ENCODE peak calls at places on chromosomes 4 and X, in five cellular contexts. J, P, S, N and F are unnamed samples.

GRCh38 chr4:21949073-21949457 is 493 bp upstream of the KCNIP4 start:
- DNase-seq in J (no peak), P (peak; percentile 26), S (peak; percentile 22), N (no peak), F (no peak)

GRCh38 chr4:6595897-6596537 is 21.0 kb downstream of the MAN2B2 start:
- DNase-seq in J (no peak), P (no peak), S (no peak), N (peak; percentile 55), F (no peak)

GRCh38 chr4:7902101-7902553 is 37.5 kb downstream of the AFAP1 start:
- DNase-seq in J (no peak), P (no peak), S (no peak), N (no peak), F (no peak)

GRCh38 chrX:119489212-119490074 is 21.2 kb downstream of the SLC25A5 start:
- DNase-seq in J (peak; percentile 20), P (no peak), S (no peak), N (no peak), F (peak; percentile 42)

GRCh38 chr4:138996090-138996489 is 19.5 kb upstream of the NOCT start:
- DNase-seq in J (no peak), P (no peak), S (no peak), N (no peak), F (no peak)

GRCh38 chr4:2257361-2258001 is 4.4 kb downstream of the MXD4 start:
- DNase-seq in J (peak; percentile 56), P (peak; percentile 7), S (peak; percentile 23), N (no peak), F (peak; percentile 12)

GRCh38 chr4:184461711-184462110 is 12.6 kb downstream of the IRF2 start:
- DNase-seq in J (no peak), P (no peak), S (no peak), N (no peak), F (no peak)

GRCh38 chrX:4547218-4547836 is 833.9 kb upstream of the PRKX start:
- DNase-seq in J (no peak), P (peak; percentile 65), S (no peak), N (peak; percentile 16), F (no peak)

GRCh38 chr4:169659736-169660670 is 39.6 kb downstream of the CLCN3 start:
- DNase-seq in J (peak; percentile 80), P (peak; percentile 89), S (peak; percentile 60), N (peak; percentile 99), F (peak; percentile 86)

GRCh38 chr4:68864438-68865177 is 48.8 kb downstream of the UGT2B10 start:
- DNase-seq in J (no peak), P (peak; percentile 78), S (no peak), N (no peak), F (no peak)

GRCh38 chr4:71383984-71384383 is 45.2 kb downstream of the SLC4A4 start:
- DNase-seq in J (no peak), P (no peak), S (no peak), N (no peak), F (no peak)

GRCh38 chr4:102868153-102868781 is 525 bp upstream of the CISD2 start:
- DNase-seq in J (peak; percentile 62), P (peak; percentile 22), S (peak; percentile 24), N (no peak), F (peak; percentile 86)

GRCh38 chr4:83071116-83071515 is 36.1 kb downstream of the COPS4 start:
- DNase-seq in J (no peak), P (no peak), S (no peak), N (no peak), F (no peak)

GRCh38 chrX:1244164-1245076 is 24.2 kb upstream of the CSF2RA start:
- DNase-seq in J (no peak), P (no peak), S (no peak), N (no peak), F (no peak)

GRCh38 chr4:119833611-119834010 is 205.0 kb upstream of the PDE5A start:
- DNase-seq in J (no peak), P (no peak), S (no peak), N (no peak), F (no peak)

GRCh38 chr4:4396628-4397440 is 9.9 kb downstream of the NSG1 start:
- DNase-seq in J (no peak), P (no peak), S (no peak), N (no peak), F (no peak)
- H3K4me3 ChIP-seq in J (no peak overlapping the region), P (no peak overlapping the region), S (no peak overlapping the region), N (no peak overlapping the region), F (no peak overlapping the region)

DNA sequence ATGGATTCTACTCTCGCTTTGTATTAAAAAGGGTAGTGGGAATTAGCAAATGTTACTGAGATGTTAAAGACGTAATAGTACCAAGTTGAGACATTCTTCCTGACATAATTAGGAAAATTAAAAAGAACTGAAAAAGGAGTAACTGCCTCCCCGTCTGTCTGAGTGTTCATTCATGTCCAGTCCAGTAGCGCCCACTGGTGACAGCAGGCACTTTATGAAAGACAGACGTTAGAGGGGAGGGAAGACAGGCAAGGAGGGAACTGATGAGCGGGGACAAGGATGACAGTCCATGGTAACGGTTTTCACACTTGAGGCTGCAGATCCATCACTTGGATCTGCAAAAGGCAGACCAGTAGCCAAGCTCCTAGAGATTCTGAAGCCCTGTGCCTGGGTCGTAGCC is 326.7 kb downstream of the STK32B start:
- DNase-seq in J (no peak), P (no peak), S (no peak), N (peak; percentile 13), F (no peak)
- TF ChIP-seq CTCF in J (no peak), P (no peak), S (no peak), N (peak; percentile 53), F (no peak)

DNA sequence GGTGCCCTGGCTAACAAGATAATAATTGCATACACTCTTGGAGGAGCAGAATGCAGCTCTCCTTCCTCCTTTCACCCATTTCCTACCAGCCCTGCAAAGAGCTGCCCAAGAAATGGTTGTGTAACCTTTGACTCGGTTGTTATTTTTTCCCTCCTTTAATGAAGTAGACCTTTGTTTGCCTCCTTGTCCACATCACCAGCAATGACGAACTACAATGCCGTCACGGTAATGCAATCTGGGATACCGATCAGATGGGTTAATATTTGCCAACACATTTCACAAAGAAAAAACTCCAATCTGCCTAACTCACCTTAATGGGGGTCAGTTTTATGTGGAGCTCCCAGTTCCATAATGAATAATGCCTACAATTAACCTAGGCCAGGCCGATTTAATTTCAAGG is 32.0 kb downstream of the GPRIN3 start:
- DNase-seq in J (no peak), P (peak; percentile 48), S (no peak), N (no peak), F (no peak)
- TF ChIP-seq POLR2A in J (no peak), P (no peak), S (no peak), N (no peak), F (no peak)

GRCh38 chr4:159252491-159252890 is 149.6 kb downstream of the RAPGEF2 start:
- DNase-seq in J (no peak), P (no peak), S (no peak), N (no peak), F (no peak)
- H3K4me3 ChIP-seq in J (no peak overlapping the region), P (no peak overlapping the region), S (no peak overlapping the region), N (no peak overlapping the region), F (no peak overlapping the region)

DNA sequence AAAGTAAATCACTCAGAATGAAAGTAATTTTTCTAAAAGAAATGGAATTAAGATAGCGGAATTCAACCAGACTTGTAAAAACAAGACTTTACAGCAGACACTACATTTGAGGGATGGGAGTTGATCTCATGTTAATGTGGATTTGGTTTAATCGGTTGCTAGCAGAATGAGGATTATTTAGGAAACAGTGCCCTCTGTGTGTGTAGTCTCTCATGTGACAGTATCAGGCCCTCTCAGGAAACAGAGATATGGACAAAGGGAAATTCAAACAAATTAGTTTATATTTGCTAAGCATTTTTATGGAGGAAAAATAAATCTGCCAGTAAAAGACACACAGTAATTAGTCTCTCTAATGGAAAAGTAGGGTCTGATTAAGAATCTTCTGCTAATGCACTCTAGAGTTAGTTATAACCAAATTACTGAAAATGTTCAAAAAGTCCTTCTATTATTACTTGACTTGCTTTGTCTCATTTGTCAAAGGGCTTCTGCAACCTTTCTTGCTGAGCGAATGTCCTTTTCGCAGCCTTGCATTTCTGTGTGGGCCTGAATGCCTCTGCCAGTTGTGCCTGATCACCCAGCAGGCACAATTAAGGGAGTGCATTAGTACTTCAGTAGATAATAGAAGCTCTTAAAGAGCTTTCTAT is 1282.3 kb upstream of the TENM3 start:
- DNase-seq in J (no peak), P (no peak), S (no peak), N (no peak), F (no peak)
- TF ChIP-seq CTCF in J (no peak), P (no peak), S (no peak), N (no peak), F (no peak)

DNA sequence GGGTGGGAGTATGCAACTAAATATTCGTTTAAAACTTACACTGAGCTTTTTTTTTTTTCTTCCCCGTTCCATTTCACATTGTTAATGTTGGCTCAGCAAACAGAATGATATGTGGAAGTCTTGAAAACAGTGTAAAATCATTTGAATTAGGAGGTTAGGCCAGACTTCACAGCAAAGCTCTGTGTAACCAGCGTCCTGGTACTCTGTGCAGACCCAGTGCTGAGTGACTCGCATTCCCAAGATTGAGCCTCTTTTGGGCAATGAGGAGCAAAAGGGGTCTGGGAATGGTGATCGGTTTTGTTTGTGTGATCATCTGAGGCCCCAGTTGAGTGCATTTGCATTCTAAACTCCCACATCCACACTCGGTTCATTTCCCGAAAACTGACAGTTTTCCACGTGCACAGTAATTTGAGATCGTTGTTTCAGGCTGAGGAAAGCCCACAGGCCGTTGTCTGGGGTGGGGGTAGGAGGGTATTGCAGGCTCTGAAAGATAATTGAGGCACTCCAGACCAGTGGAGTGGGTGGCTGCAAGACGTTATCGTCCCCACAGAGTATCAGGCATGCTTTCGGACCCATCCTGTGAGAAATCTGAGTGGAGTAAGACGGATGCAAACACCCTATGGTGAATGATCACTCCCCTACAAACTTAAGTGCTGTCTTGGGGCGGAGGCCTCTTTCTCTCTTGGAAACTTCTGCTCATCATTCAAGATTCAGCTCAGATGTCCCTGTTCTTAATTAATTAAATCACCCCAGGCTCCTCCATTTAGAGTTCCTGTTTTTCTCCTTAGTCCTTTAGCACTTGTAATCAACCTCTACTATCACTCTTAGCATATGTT is 96.0 kb downstream of the AFF1 start:
- DNase-seq in J (no peak), P (no peak), S (no peak), N (no peak), F (no peak)
- TF ChIP-seq POLR2A in J (no peak), P (no peak), S (no peak), N (no peak), F (no peak)

GRCh38 chr4:13990596-13991589 is 363.4 kb upstream of the BOD1L1 start:
- DNase-seq in J (no peak), P (peak; percentile 65), S (no peak), N (no peak), F (no peak)
- H3K4me3 ChIP-seq in J (no peak overlapping the region), P (no peak overlapping the region), S (no peak overlapping the region), N (no peak overlapping the region), F (no peak overlapping the region)

GRCh38 chr4:130608121-130608520 is 1512.2 kb downstream of the C4orf33 start:
- DNase-seq in J (no peak), P (no peak), S (no peak), N (no peak), F (no peak)
- TF ChIP-seq CTCF in J (no peak), P (no peak), S (no peak), N (no peak), F (no peak)